ENCODE peak calls at places on chromosomes 5 and 9, in four cellular contexts. S is left lung, Z is aorta, W is breast epithelium. E is an unnamed sample. For H3K9me3 and H3K4me1, the result is how much of the 10 kb centered on the place peaks cover.

GRCh38 chr5:179294131-179294780 is 51.0 kb downstream of the ADAMTS2 start:
- DNase-seq in W (no peak), S (peak), Z (peak), E (no peak)

GRCh38 chr9:87651431-87651830 is 74.5 kb upstream of the CTSL start:
- DNase-seq in W (no peak), Z (no peak), S (no peak), E (no peak)

GRCh38 chr9:121992571-121993212 is 100.4 kb downstream of the TTLL11 start:
- DNase-seq in W (peak), Z (peak), S (no peak), E (peak)

GRCh38 chr5:155947394-155948062 is 379.4 kb upstream of the SGCD start:
- DNase-seq in Z (no peak), W (no peak), S (no peak), E (no peak)

GRCh38 chr9:1231998-1232919 is 182.1 kb downstream of the DMRT2 start:
- DNase-seq in Z (peak), W (peak), S (no peak), E (no peak)

GRCh38 chr5:111063709-111064322 is 7.7 kb upstream of the TSLP start:
- DNase-seq in S (no peak), Z (no peak), W (no peak), E (no peak)

GRCh38 chr5:93022211-93022610 is 558.8 kb downstream of the NR2F1-AS1 start:
- DNase-seq in W (no peak), S (no peak), Z (no peak), E (no peak)

GRCh38 chr5:44797723-44798122 is 11.0 kb upstream of the MRPS30 start:
- DNase-seq in W (no peak), S (no peak), Z (no peak), E (no peak)

GRCh38 chr9:130289711-130290241 is 24.2 kb downstream of the HMCN2 start:
- DNase-seq in S (no peak), W (no peak), Z (no peak), E (no peak)

GRCh38 chr9:83247732-83248131 is 184.8 kb upstream of the RASEF start:
- DNase-seq in S (no peak), W (no peak), Z (no peak), E (no peak)

GRCh38 chr5:178069909-178070308 is 43.4 kb upstream of the N4BP3 start:
- DNase-seq in W (no peak), Z (no peak), S (no peak), E (no peak)

GRCh38 chr9:89842267-89842768 is 237.5 kb downstream of the GADD45G start:
- DNase-seq in Z (no peak), W (no peak), S (no peak), E (no peak)

GRCh38 chr5:13992795-13993194 is 48.3 kb upstream of the DNAH5 start:
- DNase-seq in Z (no peak), W (no peak), S (no peak), E (no peak)

GRCh38 chr5:102863764-102864560 is 108.9 kb downstream of the PAM start:
- DNase-seq in S (no peak), Z (no peak), W (no peak), E (no peak)

GRCh38 chr9:16048129-16048528 is 495.3 kb downstream of the CCDC171 start:
- DNase-seq in Z (no peak), S (no peak), W (no peak), E (no peak)

GRCh38 chr5:143569213-143569663 is 165.8 kb upstream of the NR3C1 start:
- DNase-seq in S (no peak), W (no peak), Z (no peak), E (no peak)

GRCh38 chr9:105329729-105330082 is 85.3 kb downstream of the SLC44A1 start:
- DNase-seq in S (no peak), W (no peak), Z (no peak), E (no peak)

GRCh38 chr5:94218374-94218773 is 400.0 kb downstream of the KIAA0825 start:
- DNase-seq in Z (no peak), W (no peak), S (no peak), E (no peak)

GRCh38 chr9:94554439-94555331 is at the start of gene PCAT7:
- DNase-seq in W (peak), Z (peak), S (peak), E (peak)

GRCh38 chr9:100731557-100731956 is 153.7 kb downstream of the CAVIN4 start:
- DNase-seq in Z (no peak), W (no peak), S (no peak), E (no peak)

GRCh38 chr5:96143450-96143849 is 181.8 kb upstream of the ELL2 start:
- DNase-seq in Z (no peak), W (no peak), S (no peak), E (no peak)

GRCh38 chr5:41214199-41214598 is 867 bp upstream of the C6 start:
- DNase-seq in Z (no peak), S (no peak), W (no peak), E (no peak)

GRCh38 chr5:142303576-142303975 is 21.2 kb downstream of the SPRY4 start:
- DNase-seq in S (no peak), W (no peak), Z (no peak), E (no peak)

GRCh38 chr5:54991446-54991845 is 6.1 kb upstream of the ESM1 start:
- DNase-seq in Z (no peak), W (no peak), S (no peak), E (no peak)

GRCh38 chr5:123754903-123755302 is 242.9 kb downstream of the CSNK1G3 start:
- DNase-seq in Z (no peak), S (no peak), W (no peak), E (no peak)

GRCh38 chr5:150130493-150130922 is 25.1 kb downstream of the PDGFRB start:
- DNase-seq in Z (no peak), W (no peak), S (peak), E (no peak)

GRCh38 chr9:122562134-122562760 is 9.3 kb downstream of the OR1N2 start:
- DNase-seq in W (no peak), S (no peak), Z (no peak), E (no peak)

GRCh38 chr5:14449052-14449661 is 132.4 kb upstream of the OTULINL start:
- DNase-seq in Z (no peak), S (no peak), W (no peak), E (no peak)

GRCh38 chr5:19605846-19606407 is 382.1 kb downstream of the CDH18 start:
- DNase-seq in W (no peak), Z (no peak), S (no peak), E (no peak)

GRCh38 chr5:67989457-67989856 is 226.1 kb upstream of the PIK3R1 start:
- DNase-seq in Z (no peak), W (no peak), S (no peak), E (no peak)

GRCh38 chr5:92147263-92147662 is 764.1 kb upstream of the ARRDC3 start:
- DNase-seq in W (no peak), S (no peak), Z (no peak), E (no peak)

GRCh38 chr5:39816111-39816834 is 391.5 kb upstream of the DAB2 start:
- DNase-seq in S (no peak), Z (no peak), W (no peak), E (no peak)

DNA sequence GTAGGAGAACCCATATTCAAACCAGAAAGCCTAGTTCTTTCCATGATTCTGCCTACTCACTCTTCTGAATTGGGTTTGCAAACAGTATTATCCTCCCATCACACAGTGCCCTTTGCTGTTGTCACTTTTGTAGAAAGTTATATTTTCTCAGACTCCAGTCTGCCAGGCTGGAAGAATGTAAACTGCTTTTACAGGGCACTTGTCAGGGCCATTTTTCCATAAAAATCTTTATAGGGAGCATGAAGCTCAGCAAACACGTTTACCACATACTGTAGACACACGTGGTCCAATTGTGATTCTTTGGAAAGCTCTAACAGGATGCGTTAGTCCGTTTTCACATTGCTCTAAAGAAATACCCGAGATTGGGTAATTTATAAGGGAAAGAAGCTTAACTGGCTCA is 204.0 kb downstream of the KCNN2 start:
- DNase-seq in Z (no peak), S (no peak), W (no peak), E (no peak)
- H3K9me3 ChIP-seq in Z (under half), S (under half), W (under half), E (under half)

GRCh38 chr5:158383485-158383884 is 524.5 kb upstream of the CLINT1 start:
- DNase-seq in S (no peak), W (no peak), Z (no peak), E (no peak)
- H3K4me1 ChIP-seq in S (under half), W (under half), Z (under half), E (under half)

DNA sequence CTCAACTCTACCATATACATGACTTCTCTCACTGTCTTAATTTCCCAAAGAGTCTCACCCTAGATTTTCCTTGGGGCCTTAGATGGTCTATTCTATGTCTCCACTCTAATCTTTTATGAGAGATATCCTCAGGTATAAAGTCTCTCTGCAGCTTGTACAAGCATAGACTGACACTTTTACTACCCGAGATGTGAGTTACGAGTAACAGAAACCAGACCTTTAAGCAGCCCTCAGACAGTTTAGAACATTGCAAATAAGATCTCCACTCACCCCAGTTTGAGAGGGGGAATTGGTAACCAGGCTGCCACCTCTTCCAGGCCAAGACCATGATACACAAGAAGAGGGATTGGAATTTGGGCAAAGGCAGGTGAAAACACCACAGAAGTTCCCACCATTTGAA is 542.5 kb downstream of the TLE4 start:
- DNase-seq in W (no peak), S (no peak), Z (no peak), E (no peak)
- H3K9me3 ChIP-seq in W (under half), S (under half), Z (under half), E (under half)

GRCh38 chr9:4837768-4838546 is 45.2 kb downstream of the RCL1 start:
- DNase-seq in W (no peak), Z (peak), S (no peak), E (no peak)
- H3K4me1 ChIP-seq in W (under half), Z (under half), S (under half), E (under half)

DNA sequence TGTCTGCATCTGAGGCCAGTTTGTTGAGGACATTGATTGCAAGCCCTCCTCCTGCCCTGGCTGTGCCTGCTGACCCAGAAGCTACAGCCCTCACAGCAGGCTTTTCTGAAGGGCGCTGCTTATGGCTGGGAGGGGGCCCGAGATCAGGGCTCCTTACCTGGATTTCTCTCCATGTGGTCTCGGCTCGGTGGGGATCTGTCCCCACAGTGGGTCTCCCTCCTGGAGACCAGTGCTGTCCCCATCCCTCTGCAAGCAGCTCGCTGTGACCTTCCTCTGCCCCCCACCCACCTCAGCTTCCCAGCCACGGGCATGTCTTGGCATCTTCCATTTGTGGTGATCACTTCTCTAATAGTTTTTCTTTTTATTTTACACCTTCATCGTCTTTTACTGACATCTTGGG is 357.9 kb downstream of the IRX2 start:
- DNase-seq in Z (no peak), W (no peak), S (no peak), E (no peak)
- H3K9me3 ChIP-seq in Z (under half), W (under half), S (under half), E (under half)

DNA sequence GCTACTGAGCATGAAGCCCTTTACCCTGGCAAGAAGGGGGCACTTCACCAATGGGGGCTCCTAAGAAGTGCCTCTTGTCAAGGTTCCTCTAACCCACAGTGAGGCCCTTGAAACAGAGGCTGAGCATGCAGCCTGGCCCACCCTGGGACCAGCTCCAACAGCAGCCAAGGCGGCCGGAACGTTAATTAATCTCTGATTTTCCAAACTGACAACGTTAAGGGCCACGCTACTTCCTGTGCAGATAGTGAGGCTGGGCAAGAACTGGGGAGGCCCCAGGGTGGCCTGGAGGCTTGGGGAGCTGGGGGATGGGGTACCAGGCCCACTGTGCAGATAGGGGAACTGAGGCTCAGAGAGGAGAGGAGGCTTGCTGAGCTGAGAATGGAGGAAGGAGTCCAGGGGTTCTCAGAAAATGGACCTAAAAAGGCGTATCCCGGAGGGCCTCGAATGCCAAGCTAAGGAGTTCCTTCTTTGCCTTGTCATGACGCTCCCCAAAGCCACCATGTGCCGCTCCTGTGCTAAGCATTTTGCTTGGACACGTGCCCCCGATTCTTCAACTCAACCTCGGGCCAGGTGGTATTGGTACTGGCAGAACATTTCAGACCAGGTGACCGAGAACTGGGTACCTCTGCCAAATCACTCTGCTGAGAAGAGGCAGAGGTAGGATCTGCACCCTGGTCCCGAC is 72.0 kb upstream of the STXBP1 start:
- DNase-seq in S (no peak), Z (no peak), W (peak), E (no peak)
- H3K4me1 ChIP-seq in S (half or more), Z (under half), W (under half), E (half or more)

DNA sequence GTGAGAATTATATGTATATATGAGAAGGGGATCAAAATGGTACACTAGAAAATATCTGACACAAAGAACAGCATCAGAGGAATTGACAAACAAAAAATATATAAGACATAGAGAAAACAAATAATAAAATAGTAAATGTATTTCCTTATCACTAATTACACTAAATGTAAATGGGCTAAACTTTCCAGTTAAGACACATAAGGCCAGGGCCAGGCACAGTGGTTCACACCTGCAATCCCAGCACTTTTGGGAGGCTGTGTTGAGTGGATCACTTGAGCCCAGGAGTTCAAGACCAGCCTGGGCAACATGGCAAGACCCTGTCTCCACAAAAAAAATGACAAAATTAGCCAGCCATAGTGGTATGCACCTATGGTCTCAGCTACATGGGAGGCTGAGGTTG is 8.5 kb downstream of the FBXL17 start:
- DNase-seq in S (no peak), W (no peak), Z (no peak), E (no peak)
- H3K9me3 ChIP-seq in S (under half), W (under half), Z (under half), E (under half)

E was measured in Panc1.